ENCODE peak calls at places on chromosomes 6 and 20, in five cellular contexts. M, V, X, L and B are unnamed samples.

GRCh38 chr6:38806271-38806670 is 91.2 kb downstream of the DNAH8 start:
- DNase-seq in X (no peak), V (no peak), L (no peak), M (no peak), B (no peak)

GRCh38 chr6:107116328-107116892 is 1.1 kb upstream of the BEND3 start:
- DNase-seq in M (no peak), V (peak), L (no peak), X (no peak), B (peak)

GRCh38 chr20:63738687-63739128 is 868 bp upstream of the SLC2A4RG start:
- DNase-seq in V (no peak), X (no peak), L (no peak), M (peak), B (peak)

GRCh38 chr6:56766806-56767178 is 124.1 kb upstream of the DST start:
- DNase-seq in X (no peak), V (peak), L (peak), M (no peak), B (no peak)

GRCh38 chr6:53335224-53335994 is 13.3 kb downstream of the ELOVL5 start:
- DNase-seq in V (no peak), M (peak), X (no peak), L (no peak), B (peak)

GRCh38 chr6:157779705-157780604 is 43.1 kb upstream of the SNX9 start:
- DNase-seq in L (peak), M (no peak), X (no peak), V (peak), B (no peak)

GRCh38 chr20:43583133-43583864 is 7.4 kb upstream of the IFT52 start:
- DNase-seq in X (no peak), M (no peak), V (no peak), L (no peak), B (no peak)

GRCh38 chr6:16851044-16851540 is 89.8 kb upstream of the ATXN1 start:
- DNase-seq in X (no peak), M (no peak), V (no peak), L (no peak), B (no peak)

GRCh38 chr6:84332139-84333034 is 104.9 kb upstream of the CEP162 start:
- DNase-seq in V (peak), M (no peak), L (no peak), X (no peak), B (no peak)

GRCh38 chr6:72619883-72620696 is 1.8 kb upstream of the KCNQ5 start:
- DNase-seq in L (peak), V (no peak), X (no peak), M (peak), B (peak)

GRCh38 chr6:105326216-105326615 is 76.7 kb downstream of the PREP start:
- DNase-seq in L (peak), V (no peak), M (no peak), X (no peak), B (no peak)

GRCh38 chr6:4620284-4621228 is 155.6 kb upstream of the CDYL start:
- DNase-seq in X (no peak), V (no peak), L (no peak), M (no peak), B (no peak)

GRCh38 chr6:43407296-43407695 is 20.0 kb upstream of the ABCC10 start:
- DNase-seq in L (no peak), V (no peak), M (no peak), X (no peak), B (no peak)

GRCh38 chr6:122838060-122838780 is 49.2 kb downstream of the SMPDL3A start:
- DNase-seq in L (peak), V (peak), M (no peak), X (no peak), B (no peak)

GRCh38 chr6:125491860-125492617 is 190.3 kb upstream of the HDDC2 start:
- DNase-seq in X (no peak), M (no peak), V (no peak), L (no peak), B (no peak)

GRCh38 chr6:73983367-73983766 is 287.4 kb downstream of the CD109 start:
- DNase-seq in X (no peak), V (no peak), M (no peak), L (peak), B (no peak)

GRCh38 chr6:22362361-22362760 is 65.5 kb upstream of the PRL start:
- DNase-seq in M (no peak), L (peak), X (no peak), V (peak), B (no peak)

GRCh38 chr20:63536241-63536977 is 767 bp downstream of the PTK6 start:
- DNase-seq in V (peak), L (peak), X (no peak), M (no peak), B (no peak)

GRCh38 chr6:151136141-151136755 is 103.5 kb upstream of the AKAP12 start:
- DNase-seq in M (no peak), V (no peak), L (no peak), X (no peak), B (no peak)

GRCh38 chr20:44057698-44058675 is 129.0 kb downstream of the JPH2 start:
- DNase-seq in L (peak), M (no peak), X (no peak), V (no peak), B (no peak)

GRCh38 chr6:127347188-127347587 is 3.8 kb upstream of the ECHDC1 start:
- DNase-seq in M (no peak), L (peak), X (no peak), V (peak), B (no peak)

GRCh38 chr20:16124911-16125776 is 448.1 kb downstream of the KIF16B start:
- DNase-seq in V (peak), M (no peak), X (no peak), L (no peak), B (no peak)

GRCh38 chr6:122663981-122664380 is 53.8 kb downstream of the PKIB start:
- DNase-seq in X (no peak), M (no peak), V (no peak), L (no peak), B (no peak)

GRCh38 chr6:41284726-41285125 is 1.8 kb downstream of the TREM1 start:
- DNase-seq in V (peak), L (peak), M (no peak), X (no peak), B (no peak)

GRCh38 chr6:146914563-146915483 is 289.4 kb upstream of the STXBP5 start:
- DNase-seq in X (no peak), V (peak), M (no peak), L (peak), B (no peak)

GRCh38 chr6:88566746-88567534 is 396.5 kb downstream of the RNGTT start:
- DNase-seq in L (no peak), V (no peak), M (no peak), X (no peak), B (no peak)

GRCh38 chr20:59628171-59628570 is 23.8 kb downstream of the PHACTR3 start:
- DNase-seq in L (no peak), M (no peak), X (no peak), V (no peak), B (no peak)